ENCODE peak calls at places on chromosome 1, in eight cellular contexts. L, B, M, H, K, A, Q and Z are unnamed samples.

GRCh38 chr1:155052412-155053400 is 1.6 kb downstream of the ADAM15 start:
- DNase-seq in Q (no peak), H (no peak), L (no peak), M (no peak), K (peak; percentile 47), A (no peak), B (no peak), Z (no peak)

GRCh38 chr1:9901148-9902059 is 8.7 kb downstream of the CTNNBIP1 start:
- DNase-seq in Q (no peak), B (no peak), H (no peak), M (peak; percentile 82), L (no peak), A (no peak), K (no peak), Z (no peak)

GRCh38 chr1:65075123-65075976 is 72.7 kb upstream of the AK4 start:
- DNase-seq in Q (peak; percentile 42), H (peak; percentile 26), B (peak; percentile 70), K (peak; percentile 89), A (peak; percentile 54), L (peak; percentile 56), M (no peak), Z (no peak)

GRCh38 chr1:81967957-81968356 is 167.2 kb downstream of the ADGRL2 start:
- DNase-seq in A (no peak), L (no peak), B (no peak), K (no peak), M (no peak), H (no peak), Q (no peak), Z (no peak)

GRCh38 chr1:247857069-247857985 is at the start of gene TRIM58:
- DNase-seq in L (no peak), A (no peak), M (peak; percentile 75), Q (peak; percentile 3), K (peak; percentile 71), B (no peak), H (no peak), Z (peak; percentile 28)

GRCh38 chr1:206839857-206840256 is 25.6 kb upstream of the IL20 start:
- DNase-seq in Q (peak; percentile 89), L (peak; percentile 83), K (no peak), A (no peak), M (no peak), B (no peak), H (no peak), Z (no peak)

GRCh38 chr1:205494119-205494518 is 10.3 kb upstream of the CDK18 start:
- DNase-seq in A (no peak), B (no peak), K (no peak), H (no peak), L (no peak), Q (no peak), M (no peak), Z (no peak)

GRCh38 chr1:25049190-25049589 is 119.1 kb upstream of the RUNX3 start:
- DNase-seq in K (no peak), H (no peak), A (no peak), Q (no peak), B (no peak), M (no peak), L (no peak), Z (no peak)

GRCh38 chr1:23463286-23463685 is 20.7 kb downstream of the ASAP3 start:
- DNase-seq in A (no peak), L (no peak), H (no peak), B (no peak), K (no peak), M (no peak), Q (peak; percentile 15), Z (no peak)

GRCh38 chr1:221035680-221036153 is 156.5 kb downstream of the HLX start:
- DNase-seq in K (no peak), H (no peak), M (no peak), B (no peak), Q (peak; percentile 70), A (no peak), L (peak; percentile 55), Z (no peak)

GRCh38 chr1:243230914-243231313 is 24.2 kb downstream of the CEP170 start:
- DNase-seq in Q (peak; percentile 29), H (no peak), A (no peak), B (no peak), M (no peak), K (no peak), L (no peak), Z (no peak)

GRCh38 chr1:179883040-179883501 is 986 bp downstream of the TOR1AIP1 start:
- DNase-seq in L (peak; percentile 54), M (no peak), Q (no peak), B (peak; percentile 44), K (peak; percentile 74), H (peak; percentile 22), A (peak; percentile 29), Z (no peak)

GRCh38 chr1:245788269-245788668 is 633.5 kb downstream of the KIF26B start:
- DNase-seq in L (peak; percentile 78), H (no peak), K (no peak), B (no peak), M (no peak), Q (peak; percentile 99), A (no peak), Z (no peak)